ENCODE peak calls at places on chromosomes 5 and 9, in six cellular contexts. U is K562, S is HCT116, G is GM12878, A is HepG2, M is H1. Z is an unnamed sample. For H3K36me3, the result is how much of the 10 kb centered on the place peaks cover.

GRCh38 chr9:137077010-137077747 is at the start of gene UAP1L1:
- DNase-seq in U (peak), S (no peak), G (no peak), A (no peak), M (peak), Z (no peak)

GRCh38 chr5:131541071-131541470 is 94.0 kb downstream of the RAPGEF6 start:
- DNase-seq in U (no peak), S (no peak), G (no peak), A (no peak), M (no peak), Z (no peak)

GRCh38 chr9:129761901-129762359 is 9.1 kb upstream of the PTGES start:
- DNase-seq in U (no peak), S (no peak), G (no peak), A (no peak), M (no peak), Z (peak)

GRCh38 chr5:141669519-141669918 is 12.5 kb downstream of the ARAP3 start:
- DNase-seq in U (no peak), S (no peak), G (no peak), A (no peak), M (no peak), Z (no peak)

GRCh38 chr5:120655828-120656435 is 191.8 kb downstream of the PRR16 start:
- DNase-seq in U (peak), S (peak), G (no peak), A (peak), M (peak), Z (no peak)

GRCh38 chr5:141814064-141814982 is 63.9 kb downstream of the PCDH1 start:
- DNase-seq in U (peak), S (peak), G (no peak), A (peak), M (peak), Z (no peak)

GRCh38 chr5:30117134-30117533 is 1076.4 kb upstream of the CDH6 start:
- DNase-seq in U (no peak), S (no peak), G (no peak), A (no peak), M (no peak), Z (no peak)

GRCh38 chr5:17802256-17802655 is 168.0 kb downstream of the TAF11L14 start:
- DNase-seq in U (no peak), S (no peak), G (no peak), A (no peak), M (no peak), Z (peak)

GRCh38 chr9:89701221-89701798 is 96.5 kb downstream of the GADD45G start:
- DNase-seq in U (no peak), S (no peak), G (peak), A (no peak), M (no peak), Z (no peak)

GRCh38 chr9:130182090-130182909 is 10.1 kb downstream of the NCS1 start:
- DNase-seq in U (peak), S (no peak), G (no peak), A (no peak), M (no peak), Z (no peak)

DNA sequence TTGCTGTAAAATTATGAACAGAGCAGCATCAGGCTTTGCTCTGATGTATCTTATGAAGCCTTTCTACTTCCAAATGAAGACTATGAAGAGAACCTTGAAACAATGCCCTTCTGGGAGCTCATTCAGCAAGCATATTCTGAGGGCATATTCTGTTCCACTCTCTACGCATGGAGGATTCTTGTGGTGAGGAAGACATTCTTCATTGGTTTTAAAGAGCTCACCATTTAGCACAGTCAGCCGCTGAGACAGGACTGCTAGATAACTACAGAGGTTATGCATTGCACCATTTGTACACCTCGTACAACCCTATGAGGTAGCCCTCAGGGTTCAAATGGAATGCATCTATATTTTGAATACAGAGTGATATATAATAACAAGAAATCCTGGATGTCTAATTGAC is 61.0 kb downstream of the INVS start:
- DNase-seq in U (no peak), S (no peak), G (peak), A (no peak), M (no peak), Z (no peak)
- TF ChIP-seq ZNF274 in U (no peak), S (no peak), G (no peak), A (no peak), M (no peak), Z (no peak)

GRCh38 chr5:1827410-1828397 is 26.5 kb downstream of the NDUFS6 start:
- DNase-seq in U (peak), S (no peak), G (no peak), A (no peak), M (peak), Z (no peak)

GRCh38 chr5:1824903-1825841 is 24.0 kb downstream of the NDUFS6 start:
- DNase-seq in U (no peak), S (no peak), G (no peak), A (no peak), M (no peak), Z (no peak)

GRCh38 chr5:1823381-1824034 is 22.3 kb downstream of the NDUFS6 start:
- DNase-seq in U (no peak), S (no peak), G (no peak), A (no peak), M (no peak), Z (no peak)

GRCh38 chr5:1824109-1824821 is 23.1 kb downstream of the NDUFS6 start:
- DNase-seq in U (no peak), S (no peak), G (no peak), A (no peak), M (peak), Z (no peak)

DNA sequence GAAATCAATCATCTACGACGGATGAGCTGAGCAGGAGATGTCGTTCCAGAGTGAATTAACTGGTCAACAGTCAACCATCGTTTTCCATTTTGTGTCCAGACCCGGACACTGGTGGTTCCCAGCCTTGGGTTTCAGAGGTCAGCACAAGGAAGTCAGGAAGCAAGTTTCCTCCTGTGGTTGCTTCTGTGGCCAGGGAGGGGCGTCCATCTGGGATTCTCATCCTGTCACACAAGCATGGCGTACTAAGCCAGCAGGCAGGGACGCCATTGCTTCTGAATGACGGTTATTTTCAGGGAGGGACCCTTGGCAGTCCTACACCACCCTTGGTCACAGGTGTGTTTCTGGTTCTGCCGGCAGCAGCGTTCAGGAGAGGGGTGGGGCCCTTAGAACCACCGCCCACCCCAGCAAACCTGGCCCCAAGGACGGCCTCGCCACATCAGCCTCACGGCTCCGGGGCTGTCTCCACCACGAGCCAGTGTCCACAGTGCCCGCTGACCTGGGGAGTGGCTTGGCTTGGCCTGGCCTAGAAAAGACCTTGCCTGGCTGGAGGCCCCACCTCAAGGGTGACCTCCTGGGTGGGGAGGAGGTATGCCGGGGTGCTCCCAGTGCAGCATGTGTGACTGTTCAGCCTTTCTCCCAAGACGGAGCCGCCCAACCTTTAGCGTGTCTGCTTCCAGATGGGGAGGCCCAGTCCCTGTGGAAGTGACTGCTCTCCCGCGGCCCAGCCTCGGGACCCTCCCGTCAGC is 25.2 kb downstream of the NDUFS6 start:
- DNase-seq in U (no peak), S (no peak), G (no peak), A (no peak), M (no peak), Z (no peak)
- H3K36me3 ChIP-seq in U (half or more), S (under half), G (under half), A (under half), M (under half), Z (under half)

DNA sequence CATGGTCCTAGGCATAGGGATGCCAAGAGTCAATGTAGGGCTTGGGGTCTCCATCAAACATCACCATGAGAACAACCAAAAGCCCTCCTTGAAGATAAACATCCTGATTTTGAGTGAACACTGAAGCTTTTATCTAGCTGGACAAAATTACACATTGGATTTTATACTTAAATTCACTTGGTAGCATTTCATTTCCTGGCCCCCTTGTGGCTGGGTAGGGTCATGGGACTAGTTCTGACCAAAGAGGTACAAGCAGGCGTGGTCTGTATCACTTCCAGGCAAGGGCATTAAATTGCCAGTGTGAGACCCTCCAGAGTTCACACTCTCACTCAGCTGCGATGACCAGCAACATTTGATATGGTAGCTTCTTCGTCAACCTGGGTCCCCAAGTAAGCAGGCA is 320.3 kb downstream of the ACTL7B start:
- DNase-seq in U (peak), S (no peak), G (no peak), A (peak), M (no peak), Z (peak)
- TF ChIP-seq ZNF274 in U (no peak), S (no peak), G (no peak), A (no peak), M (no peak), Z (no peak)

GRCh38 chr5:14504816-14505215 is 76.8 kb upstream of the OTULINL start:
- DNase-seq in U (no peak), S (no peak), G (no peak), A (no peak), M (no peak), Z (no peak)

GRCh38 chr5:14504332-14504727 is 77.3 kb upstream of the OTULINL start:
- DNase-seq in U (no peak), S (no peak), G (no peak), A (no peak), M (no peak), Z (no peak)

GRCh38 chr5:14502291-14502690 is 79.3 kb upstream of the OTULINL start:
- DNase-seq in U (no peak), S (no peak), G (no peak), A (no peak), M (no peak), Z (no peak)

GRCh38 chr5:14503017-14503680 is 78.4 kb upstream of the OTULINL start:
- DNase-seq in U (no peak), S (no peak), G (no peak), A (no peak), M (no peak), Z (no peak)

GRCh38 chr5:14503681-14504331 is 77.8 kb upstream of the OTULINL start:
- DNase-seq in U (no peak), S (no peak), G (no peak), A (no peak), M (no peak), Z (no peak)
- H3K36me3 ChIP-seq in U (under half), S (under half), G (under half), A (under half), M (under half), Z (half or more)

DNA sequence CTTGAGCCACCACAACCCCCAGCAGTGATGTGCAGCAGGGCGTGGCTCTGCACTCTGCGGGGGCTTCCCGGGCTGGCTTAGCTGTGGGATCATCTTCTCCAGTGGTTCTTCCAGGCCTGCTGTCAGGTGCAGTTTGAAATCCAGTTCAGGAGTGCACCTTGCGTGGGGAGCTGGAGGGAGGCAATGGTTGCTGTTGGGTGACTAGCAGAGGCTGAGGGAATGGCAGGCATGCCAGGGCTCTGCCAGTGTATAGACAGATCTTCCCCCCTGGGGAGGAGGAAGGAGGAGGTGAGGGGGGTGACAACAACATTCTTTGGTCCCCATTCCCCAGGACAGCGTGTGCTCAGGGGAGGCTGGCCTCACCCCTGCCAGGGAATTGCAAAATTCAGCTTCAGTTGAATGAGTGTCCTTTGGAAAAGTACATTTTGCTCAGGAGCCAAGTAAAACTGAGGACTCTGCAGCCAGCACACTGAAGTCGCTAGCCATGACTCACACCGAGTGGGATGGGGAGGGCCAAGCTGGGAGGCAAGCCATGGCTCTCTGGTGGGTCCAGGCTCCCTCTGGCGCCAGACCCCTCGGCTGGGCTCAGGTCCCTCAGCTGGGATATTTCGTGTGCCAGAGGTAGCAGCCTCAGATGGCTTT is 35.0 kb downstream of the ERGIC1 start:
- DNase-seq in U (peak), S (peak), G (no peak), A (peak), M (no peak), Z (no peak)
- TF ChIP-seq ZNF274 in U (no peak), S (no peak), G (no peak), A (peak), M (no peak), Z (no peak)

GRCh38 chr5:66164044-66164790 is 20.1 kb downstream of the SREK1 start:
- DNase-seq in U (no peak), S (no peak), G (no peak), A (no peak), M (no peak), Z (no peak)
- H3K36me3 ChIP-seq in U (half or more), S (under half), G (under half), A (half or more), M (under half), Z (half or more)

GRCh38 chr5:168471785-168472184 is 14.5 kb upstream of the RARS1 start:
- DNase-seq in U (no peak), S (no peak), G (no peak), A (no peak), M (no peak), Z (no peak)
- TF ChIP-seq ZNF274 in U (no peak), S (no peak), G (no peak), A (no peak), M (no peak), Z (no peak)

GRCh38 chr9:101399641-101399965 is 952 bp downstream of the ZNF189 start:
- DNase-seq in U (no peak), S (no peak), G (no peak), A (no peak), M (no peak), Z (no peak)

GRCh38 chr9:101400120-101400519 is 1.5 kb downstream of the ZNF189 start:
- DNase-seq in U (no peak), S (no peak), G (no peak), A (no peak), M (no peak), Z (no peak)

GRCh38 chr9:101398930-101399640 is 434 bp downstream of the ZNF189 start:
- DNase-seq in U (peak), S (no peak), G (no peak), A (no peak), M (no peak), Z (no peak)

GRCh38 chr9:101408374-101409078 is 9.9 kb downstream of the ZNF189 start:
- DNase-seq in U (no peak), S (no peak), G (no peak), A (no peak), M (no peak), Z (no peak)

GRCh38 chr9:101403886-101404285 is 5.2 kb downstream of the ZNF189 start:
- DNase-seq in U (no peak), S (no peak), G (no peak), A (no peak), M (no peak), Z (no peak)
- H3K36me3 ChIP-seq in U (half or more), S (half or more), G (half or more), A (half or more), M (under half), Z (half or more)

DNA sequence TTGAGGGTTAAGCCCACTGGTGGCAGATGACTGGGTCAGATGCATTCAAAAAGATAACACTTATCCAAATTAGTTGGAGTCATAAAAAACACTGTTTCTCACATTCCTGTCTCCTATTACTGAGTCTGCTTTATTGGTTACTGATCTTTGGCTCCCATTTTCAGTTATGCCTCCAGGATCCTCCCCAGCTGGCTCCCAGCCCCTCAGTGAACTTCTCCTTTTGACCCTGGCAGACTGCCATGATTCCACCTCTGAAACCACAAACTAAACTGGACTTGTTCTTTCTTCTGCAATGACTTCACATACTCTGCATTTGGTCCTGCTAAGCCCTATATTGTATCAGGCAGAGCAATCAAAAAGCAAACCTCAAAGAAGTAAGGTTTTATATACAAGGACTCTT is 860.8 kb upstream of the DMAC1 start:
- DNase-seq in U (no peak), S (no peak), G (no peak), A (no peak), M (no peak), Z (no peak)
- TF ChIP-seq ZNF274 in U (no peak), S (no peak), G (no peak), A (no peak), M (no peak), Z (no peak)

GRCh38 chr9:131712151-131712716 is 27.6 kb downstream of the RAPGEF1 start:
- DNase-seq in U (no peak), S (no peak), G (no peak), A (no peak), M (no peak), Z (no peak)

GRCh38 chr9:131714821-131715220 is 25.1 kb downstream of the RAPGEF1 start:
- DNase-seq in U (no peak), S (no peak), G (no peak), A (no peak), M (no peak), Z (no peak)

GRCh38 chr9:131714161-131714646 is 25.7 kb downstream of the RAPGEF1 start:
- DNase-seq in U (no peak), S (no peak), G (no peak), A (no peak), M (no peak), Z (no peak)

GRCh38 chr9:131715906-131716305 is 24.0 kb downstream of the RAPGEF1 start:
- DNase-seq in U (no peak), S (no peak), G (no peak), A (no peak), M (no peak), Z (no peak)

GRCh38 chr9:131713016-131713415 is 26.9 kb downstream of the RAPGEF1 start:
- DNase-seq in U (no peak), S (no peak), G (no peak), A (no peak), M (no peak), Z (no peak)
- H3K36me3 ChIP-seq in U (under half), S (under half), G (under half), A (under half), M (under half), Z (under half)

Z was measured in NT2/D1.